ENCODE peak calls at places on chromosomes 2 and 18, in seven cellular contexts. T is cardiac fibroblast, V is upper lobe of right lung, G is neural crest cell, Z is PC-9, P is Panc1, B is prostate gland. S is an unnamed sample.

GRCh38 chr2:97732436-97733340 is 19.3 kb downstream of the ZAP70 start:
- DNase-seq in T (no peak), V (peak; percentile 52), G (no peak), Z (no peak), P (no peak), B (no peak), S (no peak)

GRCh38 chr2:157468931-157469708 is 25.2 kb upstream of the CYTIP start:
- DNase-seq in T (peak; percentile 91), V (no peak), G (no peak), Z (no peak), P (no peak), B (no peak), S (no peak)

GRCh38 chr2:178796079-178796677 is 11.0 kb downstream of the TTN start:
- DNase-seq in T (peak; percentile 80), V (no peak), G (no peak), Z (peak; percentile 65), P (peak; percentile 45), B (no peak), S (no peak)

GRCh38 chr2:230360028-230360427 is 33.0 kb downstream of the SP140L start:
- DNase-seq in T (no peak), V (no peak), G (no peak), Z (no peak), P (no peak), B (no peak), S (no peak)

GRCh38 chr2:66539452-66539851 is 104.5 kb downstream of the MEIS1 start:
- DNase-seq in T (peak; percentile 75), V (no peak), G (no peak), Z (no peak), P (no peak), B (no peak), S (no peak)

GRCh38 chr2:216495656-216496055 is 3.0 kb upstream of the RPL37A start:
- DNase-seq in T (peak; percentile 65), V (no peak), G (no peak), Z (no peak), P (no peak), B (no peak), S (no peak)

GRCh38 chr2:105290981-105291660 is 38.4 kb downstream of the TGFBRAP1 start:
- DNase-seq in T (no peak), V (no peak), G (no peak), Z (no peak), P (no peak), B (no peak), S (no peak)

GRCh38 chr2:69945447-69945846 is 16.0 kb downstream of the ASPRV1 start:
- DNase-seq in T (peak; percentile 51), V (peak; percentile 74), G (no peak), Z (no peak), P (no peak), B (no peak), S (no peak)

GRCh38 chr18:70421471-70421870 is 132.6 kb downstream of the SOCS6 start:
- DNase-seq in T (peak; percentile 71), V (no peak), G (no peak), Z (peak; percentile 88), P (no peak), B (no peak), S (no peak)

GRCh38 chr2:184577056-184577455 is 21.3 kb upstream of the ZNF804A start:
- DNase-seq in T (no peak), V (no peak), G (no peak), Z (no peak), P (no peak), B (no peak), S (no peak)

GRCh38 chr2:112542974-112543760 is 902 bp downstream of the POLR1B start:
- DNase-seq in T (peak; percentile 18), V (no peak), G (no peak), Z (no peak), P (peak; percentile 12), B (no peak), S (no peak)
- TF ChIP-seq CTCF in T (no peak), V (no peak), G (no peak), Z (no peak), P (no peak), B (no peak), S (peak; percentile 27)

GRCh38 chr2:121595012-121595891 is 54.0 kb downstream of the CLASP1 start:
- DNase-seq in T (no peak), V (no peak), G (no peak), Z (no peak), P (no peak), B (no peak), S (no peak)

GRCh38 chr2:121591199-121591598 is 58.1 kb downstream of the CLASP1 start:
- DNase-seq in T (no peak), V (no peak), G (no peak), Z (no peak), P (no peak), B (no peak), S (no peak)

GRCh38 chr2:121598087-121598486 is 51.2 kb downstream of the CLASP1 start:
- DNase-seq in T (no peak), V (no peak), G (no peak), Z (no peak), P (no peak), B (no peak), S (no peak)

GRCh38 chr2:121599963-121600651 is 49.2 kb downstream of the CLASP1 start:
- DNase-seq in T (no peak), V (no peak), G (no peak), Z (no peak), P (no peak), B (no peak), S (no peak)

DNA sequence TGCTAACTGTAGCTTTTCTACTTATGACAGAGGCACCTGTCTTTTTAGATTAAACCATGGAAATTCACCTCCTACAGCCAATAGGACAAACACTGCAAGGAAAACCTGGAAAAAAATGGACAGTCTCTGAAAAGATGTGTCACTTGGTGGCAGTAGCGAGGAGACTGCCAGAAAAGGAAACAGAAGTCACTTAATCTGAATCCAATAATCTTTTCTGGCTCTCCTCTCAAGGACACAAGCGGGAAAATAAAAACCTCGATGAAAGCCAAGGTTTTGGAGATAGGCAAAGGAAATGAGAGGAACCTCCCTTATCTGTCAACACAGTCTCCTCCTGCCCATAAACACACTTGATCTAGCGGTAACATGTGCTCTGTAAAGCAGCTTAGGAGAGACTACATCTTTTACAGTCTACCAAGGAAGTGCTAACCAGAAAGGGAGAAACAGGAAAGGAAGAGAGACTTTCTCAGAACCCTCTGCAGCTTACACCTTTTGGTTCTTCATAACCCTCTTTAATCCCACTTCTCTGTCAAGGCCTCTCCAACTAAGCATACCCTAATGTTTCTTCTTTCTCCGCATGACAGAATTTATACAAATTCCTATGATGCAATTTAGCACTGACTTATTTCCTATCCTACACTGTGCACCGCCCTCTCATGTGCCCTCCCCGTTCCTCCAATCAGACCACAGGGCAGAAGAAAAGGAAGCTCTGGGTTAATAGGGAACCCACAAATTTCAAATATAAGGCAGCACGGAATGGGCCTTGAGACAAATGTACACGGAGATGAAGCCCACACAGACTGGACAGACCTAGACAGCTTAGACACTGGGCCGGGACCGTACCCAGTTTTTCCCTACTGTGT is 52.8 kb downstream of the CLASP1 start:
- DNase-seq in T (peak; percentile 77), V (no peak), G (no peak), Z (peak; percentile 49), P (peak; percentile 64), B (peak; percentile 32), S (no peak)
- TF ChIP-seq CTCF in T (peak; percentile 42), V (peak; percentile 46), G (peak; percentile 55), Z (peak; percentile 71), P (peak; percentile 74), B (no peak), S (peak; percentile 72)

DNA sequence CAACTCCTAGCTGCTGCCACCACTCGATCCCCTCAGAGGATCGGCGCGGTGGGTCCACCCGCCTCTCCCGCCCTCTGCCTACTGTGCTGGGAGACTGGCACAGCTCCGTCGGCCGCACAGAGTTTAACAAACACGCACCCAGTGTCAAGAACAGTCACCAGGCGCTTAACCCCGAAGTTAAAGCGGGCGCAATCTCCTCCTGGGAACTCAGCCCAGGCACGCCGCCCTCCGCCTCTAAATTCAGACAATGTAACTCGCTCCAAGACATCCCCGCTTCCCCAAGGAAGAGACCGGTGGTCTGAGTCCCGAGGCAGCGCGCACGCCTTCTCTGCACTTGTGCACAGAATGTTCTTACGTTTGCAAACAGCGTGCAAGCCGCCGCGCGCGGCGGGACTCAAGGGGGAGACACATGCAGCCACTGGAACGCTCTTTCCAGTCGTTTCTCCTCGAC is 533 bp downstream of the CXCR4 start:
- DNase-seq in T (peak; percentile 51), V (peak; percentile 81), G (peak; percentile 45), Z (no peak), P (no peak), B (no peak), S (no peak)
- TF ChIP-seq CTCF in T (no peak), V (peak; percentile 7), G (peak; percentile 34), Z (no peak), P (no peak), B (no peak), S (no peak)

DNA sequence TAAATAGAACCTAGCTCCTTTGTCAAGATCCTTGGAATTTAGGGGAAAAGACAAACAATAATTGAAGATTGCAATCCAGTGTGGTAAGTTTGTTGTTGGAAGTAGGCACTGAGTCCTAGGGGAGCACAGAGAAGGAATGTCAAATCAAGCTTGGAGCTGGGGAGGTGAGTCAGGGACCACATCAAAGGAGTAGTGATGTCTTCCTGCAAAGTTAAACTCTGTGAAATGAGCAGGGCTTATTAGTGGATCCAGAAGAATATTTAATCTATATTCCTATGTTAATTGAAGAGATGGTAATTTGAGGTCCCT is 41.7 kb upstream of the NABP1 start:
- DNase-seq in T (peak; percentile 88), V (no peak), G (no peak), Z (peak; percentile 86), P (no peak), B (no peak), S (no peak)
- TF ChIP-seq CTCF in T (no peak), V (no peak), G (no peak), Z (no peak), P (no peak), B (no peak), S (no peak)

GRCh38 chr18:68843467-68844089 is 45.7 kb downstream of the CCDC102B start:
- DNase-seq in T (peak; percentile 46), V (no peak), G (no peak), Z (no peak), P (no peak), B (no peak), S (no peak)

GRCh38 chr18:68848242-68848641 is 50.4 kb downstream of the CCDC102B start:
- DNase-seq in T (no peak), V (no peak), G (no peak), Z (no peak), P (no peak), B (no peak), S (no peak)

DNA sequence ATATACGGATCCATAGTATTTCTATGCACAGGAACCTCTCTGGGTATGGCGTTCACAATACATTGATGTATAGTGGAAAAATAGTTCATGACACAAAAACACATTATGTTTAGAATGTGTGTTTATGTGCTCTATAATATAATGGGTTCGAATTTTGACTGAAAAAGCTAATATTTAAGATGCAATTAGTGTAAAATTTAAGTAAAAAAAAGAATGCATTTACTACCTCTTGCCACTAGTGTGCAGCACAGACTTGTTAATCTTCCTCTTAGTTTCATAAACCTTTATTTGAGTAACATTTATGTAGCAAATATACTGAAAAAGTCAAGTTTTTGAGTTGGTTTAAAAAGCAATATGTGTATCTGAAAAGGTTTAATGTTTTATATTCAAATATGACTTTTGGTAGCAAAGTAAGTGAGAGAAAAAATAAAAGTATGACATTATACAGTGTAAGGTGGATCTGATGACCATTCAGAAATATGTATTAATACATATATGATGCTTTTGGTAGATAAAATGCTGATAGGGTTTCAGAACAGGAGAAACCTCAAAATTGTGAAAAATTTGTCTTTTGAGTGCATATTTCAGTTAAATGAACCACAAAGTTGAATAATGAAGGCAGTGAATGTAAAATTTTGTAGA is 49.5 kb downstream of the CCDC102B start:
- DNase-seq in T (peak; percentile 70), V (no peak), G (no peak), Z (peak; percentile 37), P (no peak), B (no peak), S (no peak)
- TF ChIP-seq CTCF in T (peak; percentile 50), V (peak; percentile 65), G (peak; percentile 85), Z (peak; percentile 78), P (peak; percentile 38), B (no peak), S (peak; percentile 87)

S was measured in D721Med.